ENCODE peak calls at places on chromosomes 13 and 19, in nine cellular contexts. One of them, this sample, is unnamed.
A peak's percentile ranks its signal among the peaks of the same experiment; 100 is the strongest.

GRCh38 chr13:40116008-40116407 is 460.5 kb downstream of the COG6 start:
- DNase-seq in mesendoderm: peak; percentile 82
- DNase-seq in ascending aorta: peak; percentile 79
- DNase-seq in colonic mucosa: peak; percentile 75
- DNase-seq in adrenal gland: peak; percentile 74
- DNase-seq in right lobe of liver: peak; percentile 32
- DNase-seq in small intestine: peak; percentile 96
- DNase-seq in neuronal stem cell: no peak
- DNase-seq in tibial artery: no peak
- DNase-seq in this sample: no peak

GRCh38 chr19:53849237-53849676 is 18.4 kb upstream of the MYADM start:
- DNase-seq in mesendoderm: no peak
- DNase-seq in ascending aorta: no peak
- DNase-seq in colonic mucosa: no peak
- DNase-seq in adrenal gland: no peak
- DNase-seq in right lobe of liver: no peak
- DNase-seq in small intestine: no peak
- DNase-seq in neuronal stem cell: no peak
- DNase-seq in tibial artery: no peak
- DNase-seq in this sample: no peak

GRCh38 chr13:34933786-34934185 is 8.3 kb upstream of the NBEA start:
- DNase-seq in mesendoderm: no peak
- DNase-seq in ascending aorta: no peak
- DNase-seq in colonic mucosa: no peak
- DNase-seq in adrenal gland: no peak
- DNase-seq in right lobe of liver: no peak
- DNase-seq in small intestine: no peak
- DNase-seq in neuronal stem cell: no peak
- DNase-seq in tibial artery: no peak
- DNase-seq in this sample: no peak

GRCh38 chr13:75469087-75469486 is 12.9 kb downstream of the TBC1D4 start:
- DNase-seq in mesendoderm: peak; percentile 47
- DNase-seq in ascending aorta: no peak
- DNase-seq in colonic mucosa: no peak
- DNase-seq in adrenal gland: no peak
- DNase-seq in right lobe of liver: no peak
- DNase-seq in small intestine: no peak
- DNase-seq in neuronal stem cell: no peak
- DNase-seq in tibial artery: no peak
- DNase-seq in this sample: no peak

GRCh38 chr19:5690955-5691204 is 785 bp downstream of the RPL36 start:
- DNase-seq in mesendoderm: no peak
- DNase-seq in ascending aorta: no peak
- DNase-seq in colonic mucosa: no peak
- DNase-seq in adrenal gland: no peak
- DNase-seq in right lobe of liver: no peak
- DNase-seq in small intestine: peak; percentile 32
- DNase-seq in neuronal stem cell: no peak
- DNase-seq in tibial artery: no peak
- DNase-seq in this sample: no peak

GRCh38 chr19:11473725-11474124 is 7.1 kb downstream of the ELAVL3 start:
- DNase-seq in mesendoderm: no peak
- DNase-seq in ascending aorta: no peak
- DNase-seq in colonic mucosa: no peak
- DNase-seq in adrenal gland: no peak
- DNase-seq in right lobe of liver: no peak
- DNase-seq in small intestine: no peak
- DNase-seq in neuronal stem cell: no peak
- DNase-seq in tibial artery: no peak
- DNase-seq in this sample: no peak

GRCh38 chr13:51776179-51776578 is 27.8 kb downstream of the DHRS12 start:
- DNase-seq in mesendoderm: no peak
- DNase-seq in ascending aorta: no peak
- DNase-seq in colonic mucosa: no peak
- DNase-seq in adrenal gland: no peak
- DNase-seq in right lobe of liver: no peak
- DNase-seq in small intestine: no peak
- DNase-seq in neuronal stem cell: no peak
- DNase-seq in tibial artery: no peak
- DNase-seq in this sample: no peak

GRCh38 chr19:51472607-51473006 is 5.7 kb upstream of the CEACAM18 start:
- DNase-seq in mesendoderm: no peak
- DNase-seq in ascending aorta: no peak
- DNase-seq in colonic mucosa: no peak
- DNase-seq in adrenal gland: no peak
- DNase-seq in right lobe of liver: no peak
- DNase-seq in small intestine: no peak
- DNase-seq in neuronal stem cell: no peak
- DNase-seq in tibial artery: no peak
- DNase-seq in this sample: no peak

GRCh38 chr13:93775027-93775426 is 548.4 kb downstream of the GPC6 start:
- DNase-seq in mesendoderm: no peak
- DNase-seq in ascending aorta: no peak
- DNase-seq in colonic mucosa: no peak
- DNase-seq in adrenal gland: no peak
- DNase-seq in right lobe of liver: no peak
- DNase-seq in small intestine: no peak
- DNase-seq in neuronal stem cell: no peak
- DNase-seq in tibial artery: no peak
- DNase-seq in this sample: no peak

GRCh38 chr19:39878398-39878797 is 32.2 kb upstream of the FBL start:
- DNase-seq in mesendoderm: no peak
- DNase-seq in ascending aorta: no peak
- DNase-seq in colonic mucosa: no peak
- DNase-seq in adrenal gland: no peak
- DNase-seq in right lobe of liver: no peak
- DNase-seq in small intestine: no peak
- DNase-seq in neuronal stem cell: no peak
- DNase-seq in tibial artery: no peak
- DNase-seq in this sample: no peak

GRCh38 chr13:98983182-98983581 is 5.3 kb upstream of the DOCK9 start:
- DNase-seq in mesendoderm: no peak
- DNase-seq in ascending aorta: no peak
- DNase-seq in colonic mucosa: no peak
- DNase-seq in adrenal gland: no peak
- DNase-seq in right lobe of liver: no peak
- DNase-seq in small intestine: no peak
- DNase-seq in neuronal stem cell: no peak
- DNase-seq in tibial artery: no peak
- DNase-seq in this sample: no peak
- H3K27ac ChIP-seq in mesendoderm: no peak overlapping the region
- H3K27ac ChIP-seq in ascending aorta: no peak overlapping the region
- H3K27ac ChIP-seq in colonic mucosa: no peak overlapping the region
- H3K27ac ChIP-seq in adrenal gland: no peak overlapping the region
- H3K27ac ChIP-seq in right lobe of liver: no peak overlapping the region
- H3K27ac ChIP-seq in small intestine: no peak overlapping the region
- H3K27ac ChIP-seq in neuronal stem cell: no peak overlapping the region
- H3K27ac ChIP-seq in tibial artery: no peak overlapping the region
- H3K27ac ChIP-seq in this sample: no peak overlapping the region

GRCh38 chr19:13053238-13053637 is 49.4 kb downstream of the LYL1 start:
- DNase-seq in mesendoderm: no peak
- DNase-seq in ascending aorta: no peak
- DNase-seq in colonic mucosa: no peak
- DNase-seq in adrenal gland: no peak
- DNase-seq in right lobe of liver: no peak
- DNase-seq in small intestine: no peak
- DNase-seq in neuronal stem cell: no peak
- DNase-seq in tibial artery: no peak
- DNase-seq in this sample: no peak
- H3K4me1 ChIP-seq in mesendoderm: peaks cover 3% of the 10 kb centered on the region
- H3K4me1 ChIP-seq in ascending aorta: peaks cover 67% of the 10 kb centered on the region
- H3K4me1 ChIP-seq in colonic mucosa: peaks cover 29% of the 10 kb centered on the region
- H3K4me1 ChIP-seq in adrenal gland: peaks cover 31% of the 10 kb centered on the region
- H3K4me1 ChIP-seq in right lobe of liver: no peaks in the 10 kb centered on the region
- H3K4me1 ChIP-seq in small intestine: peaks cover 2% of the 10 kb centered on the region
- H3K4me1 ChIP-seq in neuronal stem cell: peaks cover 20% of the 10 kb centered on the region
- H3K4me1 ChIP-seq in tibial artery: no peaks in the 10 kb centered on the region
- H3K4me1 ChIP-seq in this sample: peaks cover 88% of the 10 kb centered on the region

DNA sequence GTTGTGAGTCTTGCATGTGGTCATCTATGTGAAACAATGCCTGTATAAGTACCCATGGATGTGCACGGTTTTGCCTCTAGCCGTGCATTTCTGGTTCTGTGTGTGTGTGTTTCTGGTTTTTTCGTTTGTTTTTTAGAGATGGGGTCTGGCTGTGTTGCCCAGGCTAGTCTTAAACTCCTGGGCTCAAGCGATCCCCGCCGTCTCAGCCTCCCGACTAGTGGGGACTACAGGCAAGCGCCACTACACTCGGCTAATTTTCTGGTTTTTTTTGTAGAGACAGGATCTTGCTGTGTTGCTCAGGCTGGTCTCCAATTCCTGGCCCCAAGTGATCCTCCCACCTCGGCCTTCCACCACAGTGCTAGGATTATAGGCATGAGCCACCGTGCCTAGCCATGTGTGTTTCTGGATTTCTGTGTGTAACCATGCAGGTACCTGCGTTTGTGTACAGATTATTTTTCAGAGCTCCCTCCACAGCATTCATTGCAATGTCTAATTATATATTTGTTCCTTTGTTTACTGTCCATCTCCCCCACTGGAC is 15.9 kb upstream of the FOSB start:
- DNase-seq in mesendoderm: no peak
- DNase-seq in ascending aorta: no peak
- DNase-seq in colonic mucosa: no peak
- DNase-seq in adrenal gland: no peak
- DNase-seq in right lobe of liver: no peak
- DNase-seq in small intestine: no peak
- DNase-seq in neuronal stem cell: no peak
- DNase-seq in tibial artery: no peak
- DNase-seq in this sample: no peak
- H3K27ac ChIP-seq in mesendoderm: no peak overlapping the region
- H3K27ac ChIP-seq in ascending aorta: peak overlapping the region; percentile 83
- H3K27ac ChIP-seq in colonic mucosa: no peak overlapping the region
- H3K27ac ChIP-seq in adrenal gland: no peak overlapping the region
- H3K27ac ChIP-seq in right lobe of liver: no peak overlapping the region
- H3K27ac ChIP-seq in small intestine: no peak overlapping the region
- H3K27ac ChIP-seq in neuronal stem cell: no peak overlapping the region
- H3K27ac ChIP-seq in tibial artery: peak overlapping the region; percentile 81
- H3K27ac ChIP-seq in this sample: no peak overlapping the region

GRCh38 chr13:110306340-110306959 is 507 bp downstream of the COL4A1 start:
- DNase-seq in mesendoderm: peak; percentile 62
- DNase-seq in ascending aorta: peak; percentile 67
- DNase-seq in colonic mucosa: no peak
- DNase-seq in adrenal gland: no peak
- DNase-seq in right lobe of liver: no peak
- DNase-seq in small intestine: no peak
- DNase-seq in neuronal stem cell: no peak
- DNase-seq in tibial artery: peak; percentile 65
- DNase-seq in this sample: peak; percentile 84
- H3K4me1 ChIP-seq in mesendoderm: peaks cover 7% of the 10 kb centered on the region
- H3K4me1 ChIP-seq in ascending aorta: peaks cover 13% of the 10 kb centered on the region
- H3K4me1 ChIP-seq in colonic mucosa: no peaks in the 10 kb centered on the region
- H3K4me1 ChIP-seq in adrenal gland: peaks cover 15% of the 10 kb centered on the region
- H3K4me1 ChIP-seq in right lobe of liver: no peaks in the 10 kb centered on the region
- H3K4me1 ChIP-seq in small intestine: no peaks in the 10 kb centered on the region
- H3K4me1 ChIP-seq in neuronal stem cell: peaks cover 15% of the 10 kb centered on the region
- H3K4me1 ChIP-seq in tibial artery: no peaks in the 10 kb centered on the region
- H3K4me1 ChIP-seq in this sample: peaks cover 30% of the 10 kb centered on the region

GRCh38 chr19:3459965-3460582 is 20.3 kb downstream of the SMIM24 start:
- DNase-seq in mesendoderm: no peak
- DNase-seq in ascending aorta: peak; percentile 87
- DNase-seq in colonic mucosa: no peak
- DNase-seq in adrenal gland: no peak
- DNase-seq in right lobe of liver: no peak
- DNase-seq in small intestine: no peak
- DNase-seq in neuronal stem cell: no peak
- DNase-seq in tibial artery: no peak
- DNase-seq in this sample: no peak
- H3K27ac ChIP-seq in mesendoderm: no peak overlapping the region
- H3K27ac ChIP-seq in ascending aorta: peak overlapping the region; percentile 98
- H3K27ac ChIP-seq in colonic mucosa: no peak overlapping the region
- H3K27ac ChIP-seq in adrenal gland: peak overlapping the region; percentile 64
- H3K27ac ChIP-seq in right lobe of liver: peak overlapping the region; percentile 80
- H3K27ac ChIP-seq in small intestine: no peak overlapping the region
- H3K27ac ChIP-seq in neuronal stem cell: no peak overlapping the region
- H3K27ac ChIP-seq in tibial artery: peak overlapping the region; percentile 94
- H3K27ac ChIP-seq in this sample: peak overlapping the region; percentile 87

GRCh38 chr19:2546128-2547032 is 70.5 kb downstream of the GADD45B start:
- DNase-seq in mesendoderm: peak; percentile 64
- DNase-seq in ascending aorta: peak; percentile 95
- DNase-seq in colonic mucosa: peak; percentile 59
- DNase-seq in adrenal gland: peak; percentile 97
- DNase-seq in right lobe of liver: peak; percentile 96
- DNase-seq in small intestine: peak; percentile 40
- DNase-seq in neuronal stem cell: peak; percentile 67
- DNase-seq in tibial artery: peak; percentile 98
- DNase-seq in this sample: peak; percentile 95
- H3K4me1 ChIP-seq in mesendoderm: peaks cover 2% of the 10 kb centered on the region
- H3K4me1 ChIP-seq in ascending aorta: peaks cover 31% of the 10 kb centered on the region
- H3K4me1 ChIP-seq in colonic mucosa: peaks cover 20% of the 10 kb centered on the region
- H3K4me1 ChIP-seq in adrenal gland: peaks cover 62% of the 10 kb centered on the region
- H3K4me1 ChIP-seq in right lobe of liver: peaks cover 1% of the 10 kb centered on the region
- H3K4me1 ChIP-seq in small intestine: peaks cover 5% of the 10 kb centered on the region
- H3K4me1 ChIP-seq in neuronal stem cell: peaks cover 35% of the 10 kb centered on the region
- H3K4me1 ChIP-seq in tibial artery: peaks cover 17% of the 10 kb centered on the region
- H3K4me1 ChIP-seq in this sample: peaks cover 60% of the 10 kb centered on the region

GRCh38 chr19:49147923-49148682 is 7.1 kb downstream of the HRC start:
- DNase-seq in mesendoderm: no peak
- DNase-seq in ascending aorta: no peak
- DNase-seq in colonic mucosa: no peak
- DNase-seq in adrenal gland: peak; percentile 29
- DNase-seq in right lobe of liver: no peak
- DNase-seq in small intestine: no peak
- DNase-seq in neuronal stem cell: no peak
- DNase-seq in tibial artery: no peak
- DNase-seq in this sample: no peak
- H3K27ac ChIP-seq in mesendoderm: no peak overlapping the region
- H3K27ac ChIP-seq in ascending aorta: no peak overlapping the region
- H3K27ac ChIP-seq in colonic mucosa: peak overlapping the region; percentile 92
- H3K27ac ChIP-seq in adrenal gland: no peak overlapping the region
- H3K27ac ChIP-seq in right lobe of liver: no peak overlapping the region
- H3K27ac ChIP-seq in small intestine: no peak overlapping the region
- H3K27ac ChIP-seq in neuronal stem cell: no peak overlapping the region
- H3K27ac ChIP-seq in tibial artery: no peak overlapping the region
- H3K27ac ChIP-seq in this sample: peak overlapping the region; percentile 79

GRCh38 chr13:44842158-44842557 is 147.1 kb downstream of the NUFIP1 start:
- DNase-seq in mesendoderm: no peak
- DNase-seq in ascending aorta: no peak
- DNase-seq in colonic mucosa: no peak
- DNase-seq in adrenal gland: no peak
- DNase-seq in right lobe of liver: no peak
- DNase-seq in small intestine: no peak
- DNase-seq in neuronal stem cell: no peak
- DNase-seq in tibial artery: no peak
- DNase-seq in this sample: no peak
- H3K4me1 ChIP-seq in mesendoderm: no peaks in the 10 kb centered on the region
- H3K4me1 ChIP-seq in ascending aorta: no peaks in the 10 kb centered on the region
- H3K4me1 ChIP-seq in colonic mucosa: no peaks in the 10 kb centered on the region
- H3K4me1 ChIP-seq in adrenal gland: no peaks in the 10 kb centered on the region
- H3K4me1 ChIP-seq in right lobe of liver: no peaks in the 10 kb centered on the region
- H3K4me1 ChIP-seq in small intestine: no peaks in the 10 kb centered on the region
- H3K4me1 ChIP-seq in neuronal stem cell: no peaks in the 10 kb centered on the region
- H3K4me1 ChIP-seq in tibial artery: no peaks in the 10 kb centered on the region
- H3K4me1 ChIP-seq in this sample: no peaks in the 10 kb centered on the region

GRCh38 chr13:21071015-21071414 is 9.6 kb upstream of the LATS2 start:
- DNase-seq in mesendoderm: peak; percentile 55
- DNase-seq in ascending aorta: no peak
- DNase-seq in colonic mucosa: no peak
- DNase-seq in adrenal gland: peak; percentile 50
- DNase-seq in right lobe of liver: no peak
- DNase-seq in small intestine: no peak
- DNase-seq in neuronal stem cell: no peak
- DNase-seq in tibial artery: no peak
- DNase-seq in this sample: no peak
- H3K27ac ChIP-seq in mesendoderm: no peak overlapping the region
- H3K27ac ChIP-seq in ascending aorta: no peak overlapping the region
- H3K27ac ChIP-seq in colonic mucosa: no peak overlapping the region
- H3K27ac ChIP-seq in adrenal gland: no peak overlapping the region
- H3K27ac ChIP-seq in right lobe of liver: no peak overlapping the region
- H3K27ac ChIP-seq in small intestine: no peak overlapping the region
- H3K27ac ChIP-seq in neuronal stem cell: no peak overlapping the region
- H3K27ac ChIP-seq in tibial artery: no peak overlapping the region
- H3K27ac ChIP-seq in this sample: no peak overlapping the region

This sample was measured in upper lobe of left lung.